ENCODE peak calls at places on chromosomes 6 and 20, in four cellular contexts. G, S, J and M are unnamed samples.

GRCh38 chr6:132919476-132919875 is 105.1 kb downstream of the RPS12 start:
- DNase-seq in G (no peak), S (peak; percentile 98), J (no peak), M (no peak)

GRCh38 chr6:53986165-53986720 is 125.0 kb upstream of the MLIP start:
- DNase-seq in S (peak; percentile 70), J (no peak), G (peak; percentile 46), M (no peak)

GRCh38 chr6:15479761-15480160 is 183.1 kb downstream of the DTNBP1 start:
- DNase-seq in G (no peak), J (no peak), S (no peak), M (no peak)

GRCh38 chr6:76351275-76351674 is 278.8 kb upstream of the IMPG1 start:
- DNase-seq in G (peak; percentile 4), S (no peak), J (no peak), M (no peak)

GRCh38 chr6:1569377-1569776 is 40.3 kb upstream of the FOXC1 start:
- DNase-seq in G (no peak), J (no peak), S (no peak), M (no peak)

GRCh38 chr6:5081955-5082354 is 3.2 kb upstream of the PPP1R3G start:
- DNase-seq in J (no peak), S (peak; percentile 31), G (no peak), M (no peak)

GRCh38 chr6:78347191-78347916 is 520.0 kb upstream of the IRAK1BP1 start:
- DNase-seq in G (no peak), S (no peak), J (no peak), M (no peak)

GRCh38 chr6:10080561-10080960 is 334.3 kb downstream of the TFAP2A start:
- DNase-seq in S (no peak), G (no peak), J (no peak), M (no peak)

GRCh38 chr6:19731286-19731685 is 105.9 kb upstream of the ID4 start:
- DNase-seq in J (no peak), G (peak; percentile 9), S (peak; percentile 93), M (no peak)

GRCh38 chr6:4817551-4817950 is 41.3 kb downstream of the CDYL start:
- DNase-seq in G (no peak), J (no peak), S (peak; percentile 52), M (no peak)

GRCh38 chr20:35216541-35216940 is 9.9 kb upstream of the MMP24 start:
- DNase-seq in G (no peak), S (no peak), J (no peak), M (no peak)

GRCh38 chr6:85002847-85003246 is 238.4 kb upstream of the TBX18 start:
- DNase-seq in S (no peak), J (no peak), G (no peak), M (no peak)

GRCh38 chr6:158377866-158378265 is 65.6 kb downstream of the TULP4 start:
- DNase-seq in J (no peak), S (peak; percentile 77), G (no peak), M (no peak)

GRCh38 chr20:19995220-19995863 is 21.8 kb upstream of the NAA20 start:
- DNase-seq in J (no peak), S (peak; percentile 64), G (peak; percentile 63), M (peak; percentile 46)

GRCh38 chr6:156658186-156658585 is 119.0 kb upstream of the ARID1B start:
- DNase-seq in J (no peak), G (no peak), S (peak; percentile 80), M (no peak)

GRCh38 chr20:17622851-17623508 is 53.1 kb downstream of the DSTN start:
- DNase-seq in S (no peak), G (no peak), J (no peak), M (no peak)

GRCh38 chr6:121510568-121511177 is 75.2 kb downstream of the GJA1 start:
- DNase-seq in G (no peak), S (peak; percentile 26), J (no peak), M (no peak)

GRCh38 chr6:134379086-134379485 is 61.2 kb upstream of the SGK1 start:
- DNase-seq in G (no peak), J (peak; percentile 9), S (no peak), M (peak; percentile 19)

GRCh38 chr6:151663559-151663958 is 143.9 kb upstream of the ESR1 start:
- DNase-seq in S (no peak), J (no peak), G (no peak), M (no peak)

GRCh38 chr6:137982418-137983189 is 115.5 kb downstream of the TNFAIP3 start:
- DNase-seq in G (no peak), J (no peak), S (no peak), M (no peak)

GRCh38 chr6:110055387-110055735 is 77.2 kb downstream of the GPR6 start:
- DNase-seq in J (no peak), G (no peak), S (no peak), M (no peak)

GRCh38 chr6:135128268-135128914 is 52.7 kb upstream of the MYB start:
- DNase-seq in G (no peak), J (no peak), S (no peak), M (no peak)

GRCh38 chr6:160348209-160348551 is at the start of gene SLC22A3:
- DNase-seq in J (no peak), G (no peak), S (no peak), M (no peak)

GRCh38 chr20:62951896-62952372 is 575 bp upstream of the SLC17A9 start:
- DNase-seq in S (no peak), J (no peak), G (no peak), M (no peak)

GRCh38 chr20:63815869-63816268 is 15.2 kb downstream of the ZBTB46 start:
- DNase-seq in J (no peak), G (no peak), S (no peak), M (no peak)

GRCh38 chr20:15289337-15289736 is 951.9 kb upstream of the FLRT3 start:
- DNase-seq in S (no peak), G (no peak), J (no peak), M (no peak)

GRCh38 chr6:128478230-128479047 is 42.0 kb downstream of the PTPRK start:
- DNase-seq in J (no peak), S (no peak), G (no peak), M (no peak)

DNA sequence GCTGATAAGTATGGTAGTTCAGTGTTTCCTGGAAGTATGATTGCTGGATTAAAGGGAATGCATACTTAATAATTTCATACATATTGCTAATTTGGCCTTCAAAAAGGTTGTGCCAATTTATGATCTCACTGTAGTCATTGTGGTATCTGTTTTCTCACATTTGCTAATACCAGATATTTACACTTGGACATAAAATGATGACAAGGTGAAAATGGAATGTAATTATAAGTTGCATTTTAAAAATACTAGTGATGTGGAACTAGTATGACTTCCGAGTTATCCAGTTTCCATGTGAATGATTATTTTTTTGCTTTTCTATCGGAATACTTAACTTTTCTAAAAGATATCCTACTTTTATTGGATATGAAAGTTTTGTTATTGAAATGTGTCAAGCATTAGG is 15.4 kb downstream of the RWDD1 start:
- DNase-seq in J (no peak), G (no peak), S (no peak), M (no peak)
- H3K36me3 ChIP-seq in J (peaks cover 26% of the 10 kb centered on the region), G (peaks cover 55% of the 10 kb centered on the region), S (peaks cover 19% of the 10 kb centered on the region), M (peaks cover 80% of the 10 kb centered on the region)

DNA sequence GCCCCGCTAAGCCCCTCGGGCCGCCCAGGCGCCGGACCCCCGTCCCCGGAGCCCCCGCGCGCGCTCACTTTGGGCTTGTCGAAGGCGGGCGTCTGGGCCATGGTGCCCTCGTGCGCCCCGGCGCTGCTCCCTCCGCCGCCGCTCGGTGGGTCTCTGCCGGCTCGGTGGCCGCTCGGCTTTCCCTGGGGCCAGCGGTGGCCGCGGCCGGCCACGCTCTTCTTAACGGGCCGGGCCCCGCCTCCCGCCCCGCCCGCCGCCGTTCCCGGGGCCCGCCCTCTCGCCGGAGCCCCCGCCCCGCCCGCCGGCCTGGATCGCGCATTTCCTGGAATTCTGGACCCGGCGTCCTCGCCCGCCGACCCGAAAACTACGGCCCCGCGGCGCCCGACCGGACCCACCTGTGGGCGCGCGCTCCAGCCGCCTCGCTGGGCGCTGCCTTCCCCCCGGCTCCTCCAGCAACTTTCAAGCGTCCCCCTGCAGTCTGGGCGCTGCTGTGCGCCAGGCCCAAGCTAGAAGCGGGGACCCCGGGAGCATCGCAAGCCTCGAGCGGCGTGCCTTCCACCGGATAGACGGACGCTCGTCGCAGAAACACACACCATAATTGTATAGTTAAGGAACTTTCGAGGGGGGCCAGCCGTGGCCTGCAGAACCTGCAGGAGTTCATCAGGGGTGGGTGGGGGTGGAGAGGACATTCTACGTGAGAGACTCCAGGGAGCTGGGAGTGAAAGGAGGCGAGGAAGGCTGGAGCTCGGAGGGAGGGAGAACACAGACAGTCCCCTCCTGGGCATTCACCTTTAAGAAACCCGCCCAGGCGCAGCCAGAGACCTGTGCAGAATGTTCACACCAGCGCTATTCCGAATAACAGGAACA is at the start of gene ADA:
- DNase-seq in J (no peak), G (peak; percentile 47), S (peak; percentile 21), M (peak; percentile 86)
- TF ChIP-seq MAFK in J (no peak), G (no peak), S (no peak), M (no peak)

GRCh38 chr6:80343511-80343910 is 237.0 kb downstream of the BCKDHB start:
- DNase-seq in J (no peak), G (no peak), S (peak; percentile 61), M (no peak)

GRCh38 chr6:80338201-80338836 is 231.8 kb downstream of the BCKDHB start:
- DNase-seq in S (peak; percentile 54), G (peak; percentile 47), J (peak; percentile 64), M (peak; percentile 57)

GRCh38 chr6:80336906-80337305 is 230.4 kb downstream of the BCKDHB start:
- DNase-seq in J (no peak), G (no peak), S (no peak), M (no peak)

DNA sequence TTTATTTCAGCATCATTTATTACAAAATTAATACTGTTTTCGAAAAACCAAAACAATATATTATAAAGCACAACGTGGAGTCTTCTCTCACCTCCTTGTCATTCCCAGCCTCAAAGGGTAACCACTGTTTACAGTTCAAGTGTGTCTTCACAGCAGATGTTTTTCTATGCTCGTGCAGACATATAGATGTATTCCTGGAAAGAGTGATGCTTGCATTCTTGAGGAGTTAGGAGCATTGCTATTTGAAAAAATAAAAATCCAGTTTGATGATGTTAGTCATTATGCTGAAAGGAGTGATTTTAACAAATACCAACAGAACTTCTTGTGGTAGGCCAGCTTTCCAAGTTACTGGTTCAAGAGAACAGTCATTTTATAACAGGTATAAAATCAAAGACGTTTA is 234.9 kb downstream of the BCKDHB start:
- DNase-seq in S (peak; percentile 92), G (no peak), J (no peak), M (no peak)
- H3K36me3 ChIP-seq in S (no peaks in the 10 kb centered on the region), G (no peaks in the 10 kb centered on the region), J (no peaks in the 10 kb centered on the region), M (no peaks in the 10 kb centered on the region)

DNA sequence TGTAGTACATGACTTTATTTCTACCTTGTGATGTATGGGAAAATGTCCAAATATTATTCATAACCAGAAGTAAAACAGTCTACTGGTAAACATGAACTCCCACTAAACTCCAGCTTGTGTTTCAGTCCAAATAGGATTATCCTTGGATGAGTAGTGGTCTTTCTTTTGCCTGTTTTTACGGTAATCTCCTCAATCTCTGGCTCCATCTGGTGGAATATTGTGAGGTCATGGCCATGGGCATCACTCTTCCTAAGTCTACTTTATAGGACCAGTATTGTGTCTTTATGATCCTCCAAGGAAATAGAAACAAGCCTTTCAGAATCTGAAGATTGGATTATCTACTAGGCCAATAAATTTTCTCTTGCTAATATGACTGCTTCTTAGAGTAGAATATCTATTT is 505.0 kb downstream of the BMP2 start:
- DNase-seq in S (no peak), G (no peak), J (no peak), M (no peak)
- TF ChIP-seq MAFK in S (no peak), G (no peak), J (no peak), M (no peak)

GRCh38 chr20:53576195-53576580 is 17.5 kb downstream of the ZNF217 start:
- DNase-seq in S (no peak), G (no peak), J (no peak), M (no peak)
- H3K36me3 ChIP-seq in S (peaks cover 65% of the 10 kb centered on the region), G (peaks cover 78% of the 10 kb centered on the region), J (peaks cover 91% of the 10 kb centered on the region), M (peaks cover 97% of the 10 kb centered on the region)